ENCODE peak calls at places on chromosome 5, in six cellular contexts. One of them, this sample, is unnamed.

GRCh38 chr5:13866792-13867191 is 77.7 kb downstream of the DNAH5 start:
- DNase-seq in CD8-positive, alpha-beta memory T cell: no peak
- DNase-seq in left lung: no peak
- DNase-seq in brain microvascular endothelial cell: peak; percentile 47
- DNase-seq in AG09309: no peak
- DNase-seq in A549: peak; percentile 33
- DNase-seq in this sample: no peak

GRCh38 chr5:141412853-141413539 is at the start of gene PCDHGA10:
- DNase-seq in CD8-positive, alpha-beta memory T cell: peak; percentile 33
- DNase-seq in left lung: peak; percentile 80
- DNase-seq in brain microvascular endothelial cell: peak; percentile 66
- DNase-seq in AG09309: no peak
- DNase-seq in A549: no peak
- DNase-seq in this sample: no peak

GRCh38 chr5:176784218-176785165 is 25.9 kb upstream of the UNC5A start:
- DNase-seq in CD8-positive, alpha-beta memory T cell: no peak
- DNase-seq in left lung: no peak
- DNase-seq in brain microvascular endothelial cell: peak; percentile 64
- DNase-seq in AG09309: peak; percentile 32
- DNase-seq in A549: peak; percentile 86
- DNase-seq in this sample: no peak

GRCh38 chr5:146409081-146409671 is 38.0 kb upstream of the TCERG1 start:
- DNase-seq in CD8-positive, alpha-beta memory T cell: no peak
- DNase-seq in left lung: no peak
- DNase-seq in brain microvascular endothelial cell: peak; percentile 35
- DNase-seq in AG09309: no peak
- DNase-seq in A549: peak; percentile 7
- DNase-seq in this sample: no peak

GRCh38 chr5:116739648-116740047 is 165.0 kb upstream of the SEMA6A start:
- DNase-seq in CD8-positive, alpha-beta memory T cell: no peak
- DNase-seq in left lung: no peak
- DNase-seq in brain microvascular endothelial cell: no peak
- DNase-seq in AG09309: no peak
- DNase-seq in A549: no peak
- DNase-seq in this sample: no peak

GRCh38 chr5:81850494-81850893 is 99.6 kb upstream of the SSBP2 start:
- DNase-seq in CD8-positive, alpha-beta memory T cell: no peak
- DNase-seq in left lung: no peak
- DNase-seq in brain microvascular endothelial cell: no peak
- DNase-seq in AG09309: peak; percentile 11
- DNase-seq in A549: no peak
- DNase-seq in this sample: peak; percentile 60

GRCh38 chr5:150163547-150164059 is 3.0 kb upstream of the CDX1 start:
- DNase-seq in CD8-positive, alpha-beta memory T cell: no peak
- DNase-seq in left lung: no peak
- DNase-seq in brain microvascular endothelial cell: no peak
- DNase-seq in AG09309: no peak
- DNase-seq in A549: no peak
- DNase-seq in this sample: peak; percentile 87

GRCh38 chr5:81750308-81751008 is 439 bp downstream of the SSBP2 start:
- DNase-seq in CD8-positive, alpha-beta memory T cell: peak; percentile 19
- DNase-seq in left lung: peak; percentile 85
- DNase-seq in brain microvascular endothelial cell: no peak
- DNase-seq in AG09309: no peak
- DNase-seq in A549: no peak
- DNase-seq in this sample: no peak

GRCh38 chr5:100757618-100758017 is 145.5 kb downstream of the ST8SIA4 start:
- DNase-seq in CD8-positive, alpha-beta memory T cell: no peak
- DNase-seq in left lung: no peak
- DNase-seq in brain microvascular endothelial cell: no peak
- DNase-seq in AG09309: no peak
- DNase-seq in A549: no peak
- DNase-seq in this sample: no peak

GRCh38 chr5:38032149-38032548 is 192.3 kb upstream of the GDNF start:
- DNase-seq in CD8-positive, alpha-beta memory T cell: no peak
- DNase-seq in left lung: no peak
- DNase-seq in brain microvascular endothelial cell: no peak
- DNase-seq in AG09309: no peak
- DNase-seq in A549: no peak
- DNase-seq in this sample: no peak

GRCh38 chr5:102811962-102812361 is 56.9 kb downstream of the PAM start:
- DNase-seq in CD8-positive, alpha-beta memory T cell: no peak
- DNase-seq in left lung: no peak
- DNase-seq in brain microvascular endothelial cell: peak; percentile 27
- DNase-seq in AG09309: no peak
- DNase-seq in A549: peak; percentile 2
- DNase-seq in this sample: no peak

GRCh38 chr5:166883016-166883415 is 1408.4 kb upstream of the WWC1 start:
- DNase-seq in CD8-positive, alpha-beta memory T cell: no peak
- DNase-seq in left lung: no peak
- DNase-seq in brain microvascular endothelial cell: no peak
- DNase-seq in AG09309: no peak
- DNase-seq in A549: peak; percentile 40
- DNase-seq in this sample: no peak

GRCh38 chr5:174998131-174998730 is 273.8 kb downstream of the MSX2 start:
- DNase-seq in CD8-positive, alpha-beta memory T cell: no peak
- DNase-seq in left lung: no peak
- DNase-seq in brain microvascular endothelial cell: no peak
- DNase-seq in AG09309: no peak
- DNase-seq in A549: no peak
- DNase-seq in this sample: no peak

This sample was measured in heart left ventricle.